ENCODE peak calls at places on chromosome 1, in seven cellular contexts. One of them, this sample, is unnamed.

GRCh38 chr1:171226757-171227370 is 21.4 kb upstream of the FMO1 start:
- DNase-seq in cardiac septum: no peak
- DNase-seq in RPMI7951: peak; percentile 72
- DNase-seq in stomach: peak; percentile 55
- DNase-seq in Calu3: peak; percentile 62
- DNase-seq in H7: peak; percentile 66
- DNase-seq in GM06990: no peak
- DNase-seq in this sample: peak; percentile 87

GRCh38 chr1:5513891-5514515 is 478.2 kb downstream of the NPHP4 start:
- DNase-seq in cardiac septum: no peak
- DNase-seq in RPMI7951: no peak
- DNase-seq in stomach: peak; percentile 51
- DNase-seq in Calu3: no peak
- DNase-seq in H7: no peak
- DNase-seq in GM06990: no peak
- DNase-seq in this sample: no peak

GRCh38 chr1:10211805-10212405 is 1.5 kb downstream of the KIF1B start:
- DNase-seq in cardiac septum: no peak
- DNase-seq in RPMI7951: peak; percentile 54
- DNase-seq in stomach: no peak
- DNase-seq in Calu3: no peak
- DNase-seq in H7: peak; percentile 15
- DNase-seq in GM06990: no peak
- DNase-seq in this sample: no peak

GRCh38 chr1:25698252-25698651 is 81.7 kb downstream of the MAN1C1 start:
- DNase-seq in cardiac septum: no peak
- DNase-seq in RPMI7951: peak; percentile 35
- DNase-seq in stomach: no peak
- DNase-seq in Calu3: no peak
- DNase-seq in H7: no peak
- DNase-seq in GM06990: no peak
- DNase-seq in this sample: no peak

GRCh38 chr1:155086182-155086741 is 7.6 kb downstream of the EFNA3 start:
- DNase-seq in cardiac septum: peak; percentile 85
- DNase-seq in RPMI7951: peak; percentile 38
- DNase-seq in stomach: peak; percentile 75
- DNase-seq in Calu3: peak; percentile 85
- DNase-seq in H7: peak; percentile 95
- DNase-seq in GM06990: peak; percentile 87
- DNase-seq in this sample: peak; percentile 75

GRCh38 chr1:218865591-218865990 is 308.1 kb upstream of the LYPLAL1 start:
- DNase-seq in cardiac septum: no peak
- DNase-seq in RPMI7951: peak; percentile 33
- DNase-seq in stomach: no peak
- DNase-seq in Calu3: peak; percentile 61
- DNase-seq in H7: no peak
- DNase-seq in GM06990: no peak
- DNase-seq in this sample: no peak

GRCh38 chr1:101474039-101474665 is 237.3 kb downstream of the S1PR1 start:
- DNase-seq in cardiac septum: no peak
- DNase-seq in RPMI7951: no peak
- DNase-seq in stomach: no peak
- DNase-seq in Calu3: peak; percentile 2
- DNase-seq in H7: peak; percentile 10
- DNase-seq in GM06990: no peak
- DNase-seq in this sample: peak; percentile 70

GRCh38 chr1:43073490-43074230 is 98.4 kb downstream of the EBNA1BP2 start:
- DNase-seq in cardiac septum: peak; percentile 87
- DNase-seq in RPMI7951: peak; percentile 70
- DNase-seq in stomach: peak; percentile 82
- DNase-seq in Calu3: peak; percentile 79
- DNase-seq in H7: peak; percentile 85
- DNase-seq in GM06990: no peak
- DNase-seq in this sample: peak; percentile 89

GRCh38 chr1:47656719-47657685 is 219.2 kb downstream of the FOXD2 start:
- DNase-seq in cardiac septum: no peak
- DNase-seq in RPMI7951: no peak
- DNase-seq in stomach: peak; percentile 25
- DNase-seq in Calu3: no peak
- DNase-seq in H7: no peak
- DNase-seq in GM06990: no peak
- DNase-seq in this sample: no peak

GRCh38 chr1:94118013-94118412 is 2.9 kb downstream of the ABCA4 start:
- DNase-seq in cardiac septum: peak; percentile 15
- DNase-seq in RPMI7951: peak; percentile 64
- DNase-seq in stomach: no peak
- DNase-seq in Calu3: no peak
- DNase-seq in H7: no peak
- DNase-seq in GM06990: no peak
- DNase-seq in this sample: no peak

GRCh38 chr1:233665575-233666270 is 51.8 kb downstream of the KCNK1 start:
- DNase-seq in cardiac septum: no peak
- DNase-seq in RPMI7951: no peak
- DNase-seq in stomach: no peak
- DNase-seq in Calu3: no peak
- DNase-seq in H7: no peak
- DNase-seq in GM06990: no peak
- DNase-seq in this sample: no peak

GRCh38 chr1:209547626-209548025 is 35.9 kb upstream of the CAMK1G start:
- DNase-seq in cardiac septum: no peak
- DNase-seq in RPMI7951: no peak
- DNase-seq in stomach: no peak
- DNase-seq in Calu3: no peak
- DNase-seq in H7: no peak
- DNase-seq in GM06990: no peak
- DNase-seq in this sample: no peak

GRCh38 chr1:177783052-177783451 is 186.8 kb downstream of the SEC16B start:
- DNase-seq in cardiac septum: no peak
- DNase-seq in RPMI7951: no peak
- DNase-seq in stomach: no peak
- DNase-seq in Calu3: peak; percentile 15
- DNase-seq in H7: peak; percentile 57
- DNase-seq in GM06990: no peak
- DNase-seq in this sample: peak; percentile 32

GRCh38 chr1:195897072-195897471 is 711.2 kb downstream of the KCNT2 start:
- DNase-seq in cardiac septum: no peak
- DNase-seq in RPMI7951: no peak
- DNase-seq in stomach: no peak
- DNase-seq in Calu3: no peak
- DNase-seq in H7: no peak
- DNase-seq in GM06990: no peak
- DNase-seq in this sample: peak; percentile 63

GRCh38 chr1:246161626-246162025 is 345.5 kb downstream of the SMYD3 start:
- DNase-seq in cardiac septum: no peak
- DNase-seq in RPMI7951: peak; percentile 60
- DNase-seq in stomach: no peak
- DNase-seq in Calu3: no peak
- DNase-seq in H7: no peak
- DNase-seq in GM06990: no peak
- DNase-seq in this sample: no peak

GRCh38 chr1:204659061-204659460 is 26.5 kb downstream of the LRRN2 start:
- DNase-seq in cardiac septum: no peak
- DNase-seq in RPMI7951: no peak
- DNase-seq in stomach: no peak
- DNase-seq in Calu3: no peak
- DNase-seq in H7: no peak
- DNase-seq in GM06990: no peak
- DNase-seq in this sample: no peak

GRCh38 chr1:70318191-70318590 is 36.3 kb downstream of the ANKRD13C start:
- DNase-seq in cardiac septum: no peak
- DNase-seq in RPMI7951: no peak
- DNase-seq in stomach: no peak
- DNase-seq in Calu3: no peak
- DNase-seq in H7: no peak
- DNase-seq in GM06990: no peak
- DNase-seq in this sample: no peak

GRCh38 chr1:55234016-55234415 is 18.9 kb upstream of the USP24 start:
- DNase-seq in cardiac septum: no peak
- DNase-seq in RPMI7951: no peak
- DNase-seq in stomach: no peak
- DNase-seq in Calu3: no peak
- DNase-seq in H7: no peak
- DNase-seq in GM06990: no peak
- DNase-seq in this sample: no peak

GRCh38 chr1:155049651-155050559 is 1.2 kb upstream of the ADAM15 start:
- DNase-seq in cardiac septum: no peak
- DNase-seq in RPMI7951: peak; percentile 28
- DNase-seq in stomach: no peak
- DNase-seq in Calu3: no peak
- DNase-seq in H7: no peak
- DNase-seq in GM06990: no peak
- DNase-seq in this sample: no peak

GRCh38 chr1:232378266-232379041 is 251.5 kb downstream of the SIPA1L2 start:
- DNase-seq in cardiac septum: no peak
- DNase-seq in RPMI7951: no peak
- DNase-seq in stomach: peak; percentile 37
- DNase-seq in Calu3: no peak
- DNase-seq in H7: no peak
- DNase-seq in GM06990: no peak
- DNase-seq in this sample: no peak

GRCh38 chr1:236622407-236622806 is 18.1 kb upstream of the HEATR1 start:
- DNase-seq in cardiac septum: no peak
- DNase-seq in RPMI7951: no peak
- DNase-seq in stomach: no peak
- DNase-seq in Calu3: no peak
- DNase-seq in H7: no peak
- DNase-seq in GM06990: no peak
- DNase-seq in this sample: no peak

GRCh38 chr1:111200802-111201161 is 336 bp upstream of the DENND2D start:
- DNase-seq in cardiac septum: no peak
- DNase-seq in RPMI7951: no peak
- DNase-seq in stomach: no peak
- DNase-seq in Calu3: no peak
- DNase-seq in H7: no peak
- DNase-seq in GM06990: no peak
- DNase-seq in this sample: no peak

GRCh38 chr1:89657886-89658285 is 25.0 kb downstream of the LRRC8C start:
- DNase-seq in cardiac septum: no peak
- DNase-seq in RPMI7951: peak; percentile 45
- DNase-seq in stomach: no peak
- DNase-seq in Calu3: no peak
- DNase-seq in H7: no peak
- DNase-seq in GM06990: peak; percentile 56
- DNase-seq in this sample: no peak

GRCh38 chr1:160704250-160704649 is 7.4 kb downstream of the CD48 start:
- DNase-seq in cardiac septum: peak; percentile 86
- DNase-seq in RPMI7951: no peak
- DNase-seq in stomach: no peak
- DNase-seq in Calu3: no peak
- DNase-seq in H7: no peak
- DNase-seq in GM06990: no peak
- DNase-seq in this sample: no peak

GRCh38 chr1:217586586-217586985 is 44.3 kb downstream of the GPATCH2 start:
- DNase-seq in cardiac septum: no peak
- DNase-seq in RPMI7951: no peak
- DNase-seq in stomach: no peak
- DNase-seq in Calu3: no peak
- DNase-seq in H7: no peak
- DNase-seq in GM06990: no peak
- DNase-seq in this sample: no peak

GRCh38 chr1:112849425-112849966 is 106.5 kb downstream of the SLC16A1 start:
- DNase-seq in cardiac septum: no peak
- DNase-seq in RPMI7951: no peak
- DNase-seq in stomach: no peak
- DNase-seq in Calu3: peak; percentile 24
- DNase-seq in H7: peak; percentile 87
- DNase-seq in GM06990: no peak
- DNase-seq in this sample: peak; percentile 85

GRCh38 chr1:86429122-86429725 is 5.3 kb downstream of the CLCA2 start:
- DNase-seq in cardiac septum: no peak
- DNase-seq in RPMI7951: peak; percentile 68
- DNase-seq in stomach: no peak
- DNase-seq in Calu3: no peak
- DNase-seq in H7: no peak
- DNase-seq in GM06990: no peak
- DNase-seq in this sample: no peak

GRCh38 chr1:115052454-115053083 is 22.9 kb downstream of the TSHB start:
- DNase-seq in cardiac septum: no peak
- DNase-seq in RPMI7951: peak; percentile 61
- DNase-seq in stomach: peak; percentile 77
- DNase-seq in Calu3: peak; percentile 58
- DNase-seq in H7: peak; percentile 67
- DNase-seq in GM06990: no peak
- DNase-seq in this sample: peak; percentile 79

GRCh38 chr1:205948886-205949285 is 5.6 kb upstream of the SLC26A9 start:
- DNase-seq in cardiac septum: no peak
- DNase-seq in RPMI7951: no peak
- DNase-seq in stomach: no peak
- DNase-seq in Calu3: no peak
- DNase-seq in H7: no peak
- DNase-seq in GM06990: no peak
- DNase-seq in this sample: no peak

GRCh38 chr1:3746389-3746783 is 5.9 kb upstream of the CCDC27 start:
- DNase-seq in cardiac septum: no peak
- DNase-seq in RPMI7951: no peak
- DNase-seq in stomach: no peak
- DNase-seq in Calu3: no peak
- DNase-seq in H7: peak; percentile 91
- DNase-seq in GM06990: no peak
- DNase-seq in this sample: peak; percentile 35

GRCh38 chr1:19817160-19817559 is 2.1 kb upstream of the RNF186 start:
- DNase-seq in cardiac septum: no peak
- DNase-seq in RPMI7951: no peak
- DNase-seq in stomach: no peak
- DNase-seq in Calu3: no peak
- DNase-seq in H7: peak; percentile 39
- DNase-seq in GM06990: no peak
- DNase-seq in this sample: no peak

GRCh38 chr1:50189369-50189768 is 80.6 kb downstream of the ELAVL4 start:
- DNase-seq in cardiac septum: no peak
- DNase-seq in RPMI7951: no peak
- DNase-seq in stomach: no peak
- DNase-seq in Calu3: no peak
- DNase-seq in H7: no peak
- DNase-seq in GM06990: no peak
- DNase-seq in this sample: no peak

GRCh38 chr1:42765832-42766722 is 751 bp downstream of the P3H1 start:
- DNase-seq in cardiac septum: no peak
- DNase-seq in RPMI7951: peak; percentile 85
- DNase-seq in stomach: peak; percentile 28
- DNase-seq in Calu3: peak; percentile 29
- DNase-seq in H7: peak; percentile 74
- DNase-seq in GM06990: no peak
- DNase-seq in this sample: peak; percentile 89

GRCh38 chr1:2854151-2854550 is 52.7 kb upstream of the TTC34 start:
- DNase-seq in cardiac septum: no peak
- DNase-seq in RPMI7951: no peak
- DNase-seq in stomach: no peak
- DNase-seq in Calu3: no peak
- DNase-seq in H7: no peak
- DNase-seq in GM06990: no peak
- DNase-seq in this sample: no peak

GRCh38 chr1:153498746-153499145 is 37.0 kb downstream of the S100A6 start:
- DNase-seq in cardiac septum: no peak
- DNase-seq in RPMI7951: peak; percentile 13
- DNase-seq in stomach: no peak
- DNase-seq in Calu3: no peak
- DNase-seq in H7: no peak
- DNase-seq in GM06990: no peak
- DNase-seq in this sample: no peak

GRCh38 chr1:31199924-31200323 is 39.8 kb downstream of the NKAIN1 start:
- DNase-seq in cardiac septum: no peak
- DNase-seq in RPMI7951: no peak
- DNase-seq in stomach: no peak
- DNase-seq in Calu3: no peak
- DNase-seq in H7: no peak
- DNase-seq in GM06990: no peak
- DNase-seq in this sample: no peak